ENCODE peak calls at places on chromosomes 2 and 18, in eight cellular contexts. One of them, this sample, is unnamed.

GRCh38 chr2:172811027-172811426 is 75.4 kb downstream of the RAPGEF4 start:
- DNase-seq in tibial nerve: no peak
- DNase-seq in progenitor cell of endocrine pancreas: no peak
- DNase-seq in GM12864: peak; percentile 5
- DNase-seq in B cell: no peak
- DNase-seq in neural progenitor cell: no peak
- DNase-seq in glutamatergic neuron: no peak
- DNase-seq in GM13977: no peak
- DNase-seq in this sample: no peak

GRCh38 chr2:207676827-207677354 is 34.5 kb upstream of the CCNYL1 start:
- DNase-seq in tibial nerve: no peak
- DNase-seq in progenitor cell of endocrine pancreas: no peak
- DNase-seq in GM12864: no peak
- DNase-seq in B cell: no peak
- DNase-seq in neural progenitor cell: no peak
- DNase-seq in glutamatergic neuron: no peak
- DNase-seq in GM13977: peak; percentile 27
- DNase-seq in this sample: no peak

GRCh38 chr18:56407631-56408030 is 230.8 kb downstream of the TXNL1 start:
- DNase-seq in tibial nerve: no peak
- DNase-seq in progenitor cell of endocrine pancreas: no peak
- DNase-seq in GM12864: no peak
- DNase-seq in B cell: no peak
- DNase-seq in neural progenitor cell: peak; percentile 16
- DNase-seq in glutamatergic neuron: no peak
- DNase-seq in GM13977: no peak
- DNase-seq in this sample: no peak

GRCh38 chr2:131104487-131105155 is 515 bp upstream of the PLEKHB2 start:
- DNase-seq in tibial nerve: peak; percentile 48
- DNase-seq in progenitor cell of endocrine pancreas: no peak
- DNase-seq in GM12864: no peak
- DNase-seq in B cell: peak; percentile 44
- DNase-seq in neural progenitor cell: no peak
- DNase-seq in glutamatergic neuron: no peak
- DNase-seq in GM13977: peak; percentile 38
- DNase-seq in this sample: peak; percentile 79

GRCh38 chr2:85751300-85751575 is 2.6 kb upstream of the ATOH8 start:
- DNase-seq in tibial nerve: no peak
- DNase-seq in progenitor cell of endocrine pancreas: no peak
- DNase-seq in GM12864: no peak
- DNase-seq in B cell: no peak
- DNase-seq in neural progenitor cell: no peak
- DNase-seq in glutamatergic neuron: no peak
- DNase-seq in GM13977: no peak
- DNase-seq in this sample: no peak

GRCh38 chr2:239774142-239774462 is 251.0 kb downstream of the NDUFA10 start:
- DNase-seq in tibial nerve: no peak
- DNase-seq in progenitor cell of endocrine pancreas: no peak
- DNase-seq in GM12864: no peak
- DNase-seq in B cell: no peak
- DNase-seq in neural progenitor cell: no peak
- DNase-seq in glutamatergic neuron: no peak
- DNase-seq in GM13977: no peak
- DNase-seq in this sample: no peak

GRCh38 chr2:210302326-210302725 is 12.6 kb downstream of the MYL1 start:
- DNase-seq in tibial nerve: no peak
- DNase-seq in progenitor cell of endocrine pancreas: no peak
- DNase-seq in GM12864: no peak
- DNase-seq in B cell: no peak
- DNase-seq in neural progenitor cell: no peak
- DNase-seq in glutamatergic neuron: no peak
- DNase-seq in GM13977: no peak
- DNase-seq in this sample: no peak

GRCh38 chr18:36411745-36412168 is 114.2 kb downstream of the FHOD3 start:
- DNase-seq in tibial nerve: no peak
- DNase-seq in progenitor cell of endocrine pancreas: no peak
- DNase-seq in GM12864: no peak
- DNase-seq in B cell: no peak
- DNase-seq in neural progenitor cell: peak; percentile 66
- DNase-seq in glutamatergic neuron: peak; percentile 43
- DNase-seq in GM13977: no peak
- DNase-seq in this sample: no peak

GRCh38 chr2:121093735-121094520 is 191.1 kb downstream of the TFCP2L1 start:
- DNase-seq in tibial nerve: no peak
- DNase-seq in progenitor cell of endocrine pancreas: no peak
- DNase-seq in GM12864: no peak
- DNase-seq in B cell: no peak
- DNase-seq in neural progenitor cell: no peak
- DNase-seq in glutamatergic neuron: no peak
- DNase-seq in GM13977: no peak
- DNase-seq in this sample: no peak

GRCh38 chr18:75143851-75144250 is 65.1 kb downstream of the PTGR3 start:
- DNase-seq in tibial nerve: no peak
- DNase-seq in progenitor cell of endocrine pancreas: no peak
- DNase-seq in GM12864: no peak
- DNase-seq in B cell: peak; percentile 30
- DNase-seq in neural progenitor cell: no peak
- DNase-seq in glutamatergic neuron: no peak
- DNase-seq in GM13977: no peak
- DNase-seq in this sample: no peak

GRCh38 chr18:31512203-31512764 is 14.3 kb downstream of the DSG2 start:
- DNase-seq in tibial nerve: no peak
- DNase-seq in progenitor cell of endocrine pancreas: no peak
- DNase-seq in GM12864: no peak
- DNase-seq in B cell: no peak
- DNase-seq in neural progenitor cell: no peak
- DNase-seq in glutamatergic neuron: no peak
- DNase-seq in GM13977: no peak
- DNase-seq in this sample: no peak

GRCh38 chr2:97970300-97971060 is 25.3 kb downstream of the TMEM131 start:
- DNase-seq in tibial nerve: no peak
- DNase-seq in progenitor cell of endocrine pancreas: no peak
- DNase-seq in GM12864: no peak
- DNase-seq in B cell: no peak
- DNase-seq in neural progenitor cell: no peak
- DNase-seq in glutamatergic neuron: no peak
- DNase-seq in GM13977: no peak
- DNase-seq in this sample: no peak

GRCh38 chr2:65728477-65729180 is 296.2 kb upstream of the SPRED2 start:
- DNase-seq in tibial nerve: no peak
- DNase-seq in progenitor cell of endocrine pancreas: no peak
- DNase-seq in GM12864: no peak
- DNase-seq in B cell: no peak
- DNase-seq in neural progenitor cell: no peak
- DNase-seq in glutamatergic neuron: no peak
- DNase-seq in GM13977: no peak
- DNase-seq in this sample: no peak

GRCh38 chr2:72367530-72368225 is 220.0 kb upstream of the CYP26B1 start:
- DNase-seq in tibial nerve: no peak
- DNase-seq in progenitor cell of endocrine pancreas: no peak
- DNase-seq in GM12864: no peak
- DNase-seq in B cell: no peak
- DNase-seq in neural progenitor cell: peak; percentile 50
- DNase-seq in glutamatergic neuron: peak; percentile 24
- DNase-seq in GM13977: no peak
- DNase-seq in this sample: no peak

GRCh38 chr2:25421746-25422431 is 80.2 kb upstream of the DNMT3A start:
- DNase-seq in tibial nerve: no peak
- DNase-seq in progenitor cell of endocrine pancreas: no peak
- DNase-seq in GM12864: peak; percentile 85
- DNase-seq in B cell: no peak
- DNase-seq in neural progenitor cell: no peak
- DNase-seq in glutamatergic neuron: no peak
- DNase-seq in GM13977: peak; percentile 43
- DNase-seq in this sample: peak; percentile 40

GRCh38 chr18:23912356-23912755 is 102.2 kb upstream of the TTC39C start:
- DNase-seq in tibial nerve: no peak
- DNase-seq in progenitor cell of endocrine pancreas: no peak
- DNase-seq in GM12864: no peak
- DNase-seq in B cell: no peak
- DNase-seq in neural progenitor cell: no peak
- DNase-seq in glutamatergic neuron: no peak
- DNase-seq in GM13977: no peak
- DNase-seq in this sample: no peak

GRCh38 chr2:138421315-138421970 is 80.1 kb upstream of the SPOPL start:
- DNase-seq in tibial nerve: no peak
- DNase-seq in progenitor cell of endocrine pancreas: no peak
- DNase-seq in GM12864: no peak
- DNase-seq in B cell: no peak
- DNase-seq in neural progenitor cell: no peak
- DNase-seq in glutamatergic neuron: no peak
- DNase-seq in GM13977: no peak
- DNase-seq in this sample: no peak

GRCh38 chr2:207819839-207820784 is 50.4 kb upstream of the FZD5 start:
- DNase-seq in tibial nerve: no peak
- DNase-seq in progenitor cell of endocrine pancreas: no peak
- DNase-seq in GM12864: no peak
- DNase-seq in B cell: no peak
- DNase-seq in neural progenitor cell: no peak
- DNase-seq in glutamatergic neuron: no peak
- DNase-seq in GM13977: no peak
- DNase-seq in this sample: no peak

GRCh38 chr2:73111300-73112025 is 1.3 kb downstream of the RAB11FIP5 start:
- DNase-seq in tibial nerve: no peak
- DNase-seq in progenitor cell of endocrine pancreas: no peak
- DNase-seq in GM12864: no peak
- DNase-seq in B cell: no peak
- DNase-seq in neural progenitor cell: peak; percentile 60
- DNase-seq in glutamatergic neuron: no peak
- DNase-seq in GM13977: no peak
- DNase-seq in this sample: no peak

GRCh38 chr2:28578768-28579167 is 82.9 kb downstream of the PLB1 start:
- DNase-seq in tibial nerve: no peak
- DNase-seq in progenitor cell of endocrine pancreas: no peak
- DNase-seq in GM12864: no peak
- DNase-seq in B cell: no peak
- DNase-seq in neural progenitor cell: no peak
- DNase-seq in glutamatergic neuron: no peak
- DNase-seq in GM13977: no peak
- DNase-seq in this sample: no peak

GRCh38 chr2:167820488-167820887 is 426.9 kb downstream of the STK39 start:
- DNase-seq in tibial nerve: no peak
- DNase-seq in progenitor cell of endocrine pancreas: no peak
- DNase-seq in GM12864: no peak
- DNase-seq in B cell: no peak
- DNase-seq in neural progenitor cell: no peak
- DNase-seq in glutamatergic neuron: no peak
- DNase-seq in GM13977: no peak
- DNase-seq in this sample: no peak

GRCh38 chr18:8703181-8703638 is 2.1 kb upstream of the MTCL1 start:
- DNase-seq in tibial nerve: no peak
- DNase-seq in progenitor cell of endocrine pancreas: no peak
- DNase-seq in GM12864: no peak
- DNase-seq in B cell: no peak
- DNase-seq in neural progenitor cell: peak; percentile 76
- DNase-seq in glutamatergic neuron: no peak
- DNase-seq in GM13977: no peak
- DNase-seq in this sample: no peak

GRCh38 chr2:203730076-203730729 is 23.8 kb downstream of the CD28 start:
- DNase-seq in tibial nerve: no peak
- DNase-seq in progenitor cell of endocrine pancreas: no peak
- DNase-seq in GM12864: no peak
- DNase-seq in B cell: no peak
- DNase-seq in neural progenitor cell: no peak
- DNase-seq in glutamatergic neuron: no peak
- DNase-seq in GM13977: peak; percentile 64
- DNase-seq in this sample: peak; percentile 53

GRCh38 chr2:70919672-70920366 is 15.9 kb upstream of the ATP6V1B1 start:
- DNase-seq in tibial nerve: peak; percentile 45
- DNase-seq in progenitor cell of endocrine pancreas: peak; percentile 85
- DNase-seq in GM12864: peak; percentile 7
- DNase-seq in B cell: peak; percentile 49
- DNase-seq in neural progenitor cell: peak; percentile 91
- DNase-seq in glutamatergic neuron: peak; percentile 93
- DNase-seq in GM13977: peak; percentile 79
- DNase-seq in this sample: peak; percentile 83

GRCh38 chr2:25276569-25277465 is 64.9 kb downstream of the DNMT3A start:
- DNase-seq in tibial nerve: peak; percentile 43
- DNase-seq in progenitor cell of endocrine pancreas: peak; percentile 66
- DNase-seq in GM12864: no peak
- DNase-seq in B cell: peak; percentile 70
- DNase-seq in neural progenitor cell: peak; percentile 84
- DNase-seq in glutamatergic neuron: peak; percentile 91
- DNase-seq in GM13977: peak; percentile 92
- DNase-seq in this sample: peak; percentile 92

GRCh38 chr2:88067598-88067997 is at the start of gene SMYD1:
- DNase-seq in tibial nerve: no peak
- DNase-seq in progenitor cell of endocrine pancreas: no peak
- DNase-seq in GM12864: no peak
- DNase-seq in B cell: no peak
- DNase-seq in neural progenitor cell: no peak
- DNase-seq in glutamatergic neuron: no peak
- DNase-seq in GM13977: no peak
- DNase-seq in this sample: no peak
- TF ChIP-seq CTCF in tibial nerve: no peak
- TF ChIP-seq CTCF in progenitor cell of endocrine pancreas: no peak
- TF ChIP-seq CTCF in GM12864: no peak
- TF ChIP-seq CTCF in B cell: no peak
- TF ChIP-seq CTCF in neural progenitor cell: no peak
- TF ChIP-seq CTCF in glutamatergic neuron: no peak
- TF ChIP-seq CTCF in GM13977: no peak
- TF ChIP-seq CTCF in this sample: no peak

GRCh38 chr2:46445561-46445960 is 33.8 kb upstream of the TMEM247 start:
- DNase-seq in tibial nerve: no peak
- DNase-seq in progenitor cell of endocrine pancreas: no peak
- DNase-seq in GM12864: no peak
- DNase-seq in B cell: no peak
- DNase-seq in neural progenitor cell: no peak
- DNase-seq in glutamatergic neuron: no peak
- DNase-seq in GM13977: no peak
- DNase-seq in this sample: no peak
- TF ChIP-seq CTCF in tibial nerve: no peak
- TF ChIP-seq CTCF in progenitor cell of endocrine pancreas: no peak
- TF ChIP-seq CTCF in GM12864: no peak
- TF ChIP-seq CTCF in B cell: no peak
- TF ChIP-seq CTCF in neural progenitor cell: no peak
- TF ChIP-seq CTCF in glutamatergic neuron: no peak
- TF ChIP-seq CTCF in GM13977: no peak
- TF ChIP-seq CTCF in this sample: no peak

DNA sequence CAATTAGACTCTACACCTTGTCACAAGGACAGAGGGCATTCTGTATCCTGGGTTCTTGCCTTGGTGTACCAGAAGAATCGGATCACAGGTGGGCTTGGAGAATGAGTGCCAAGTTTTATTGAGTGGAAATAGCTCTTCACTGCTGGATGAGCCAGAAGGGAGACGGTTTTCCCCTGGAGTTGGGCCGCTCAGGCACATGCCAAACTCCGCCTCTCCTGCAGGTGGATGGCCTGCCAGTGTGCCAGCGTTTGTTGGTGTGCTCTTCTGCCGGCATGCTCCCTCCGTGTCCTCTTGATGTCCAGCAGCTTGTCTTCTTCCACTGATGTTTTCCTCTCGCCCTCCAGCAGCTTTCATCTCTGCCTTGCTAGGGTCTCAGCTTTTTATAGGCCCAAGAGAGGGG is 115.5 kb upstream of the RAB27B start:
- DNase-seq in tibial nerve: no peak
- DNase-seq in progenitor cell of endocrine pancreas: no peak
- DNase-seq in GM12864: no peak
- DNase-seq in B cell: no peak
- DNase-seq in neural progenitor cell: no peak
- DNase-seq in glutamatergic neuron: no peak
- DNase-seq in GM13977: no peak
- DNase-seq in this sample: no peak
- TF ChIP-seq CTCF in tibial nerve: no peak
- TF ChIP-seq CTCF in progenitor cell of endocrine pancreas: no peak
- TF ChIP-seq CTCF in GM12864: no peak
- TF ChIP-seq CTCF in B cell: no peak
- TF ChIP-seq CTCF in neural progenitor cell: no peak
- TF ChIP-seq CTCF in glutamatergic neuron: no peak
- TF ChIP-seq CTCF in GM13977: no peak
- TF ChIP-seq CTCF in this sample: no peak

GRCh38 chr18:38459595-38459994 is 894.0 kb upstream of the CELF4 start:
- DNase-seq in tibial nerve: no peak
- DNase-seq in progenitor cell of endocrine pancreas: no peak
- DNase-seq in GM12864: no peak
- DNase-seq in B cell: no peak
- DNase-seq in neural progenitor cell: no peak
- DNase-seq in glutamatergic neuron: no peak
- DNase-seq in GM13977: no peak
- DNase-seq in this sample: no peak
- TF ChIP-seq CTCF in tibial nerve: no peak
- TF ChIP-seq CTCF in progenitor cell of endocrine pancreas: no peak
- TF ChIP-seq CTCF in GM12864: no peak
- TF ChIP-seq CTCF in B cell: no peak
- TF ChIP-seq CTCF in neural progenitor cell: no peak
- TF ChIP-seq CTCF in glutamatergic neuron: no peak
- TF ChIP-seq CTCF in GM13977: no peak
- TF ChIP-seq CTCF in this sample: no peak

This sample was measured in GM13976.